ENCODE peak calls at places on chromosome 1, in four cellular contexts. O, B, I and Z are unnamed samples.

GRCh38 chr1:24964811-24965570 is 34.9 kb upstream of the RUNX3 start:
- DNase-seq in O (no peak), B (peak; percentile 93), I (no peak), Z (no peak)

GRCh38 chr1:30779294-30780071 is 21.9 kb upstream of the LAPTM5 start:
- DNase-seq in O (peak; percentile 67), B (peak; percentile 80), I (peak; percentile 96), Z (peak; percentile 96)

GRCh38 chr1:77271851-77272250 is 10.0 kb upstream of the AK5 start:
- DNase-seq in O (no peak), B (no peak), I (no peak), Z (no peak)

GRCh38 chr1:186858923-186859322 is 30.2 kb downstream of the PLA2G4A start:
- DNase-seq in O (no peak), B (no peak), I (no peak), Z (no peak)

GRCh38 chr1:163824006-163824405 is 502.3 kb downstream of the NUF2 start:
- DNase-seq in O (no peak), B (no peak), I (no peak), Z (no peak)

GRCh38 chr1:1080122-1080753 is 6.1 kb upstream of the RNF223 start:
- DNase-seq in O (peak; percentile 89), B (no peak), I (peak; percentile 65), Z (peak; percentile 88)

GRCh38 chr1:66468712-66469111 is 65.2 kb upstream of the SGIP1 start:
- DNase-seq in O (no peak), B (no peak), I (no peak), Z (no peak)

GRCh38 chr1:231311696-231312095 is 26.0 kb downstream of the EXOC8 start:
- DNase-seq in O (no peak), B (no peak), I (no peak), Z (peak; percentile 14)

GRCh38 chr1:221778535-221779142 is 36.8 kb upstream of the DUSP10 start:
- DNase-seq in O (no peak), B (no peak), I (no peak), Z (no peak)

GRCh38 chr1:156089704-156090103 is 7.4 kb upstream of the MEX3A start:
- DNase-seq in O (no peak), B (no peak), I (no peak), Z (no peak)

GRCh38 chr1:10917513-10918454 is 94.7 kb upstream of the TARDBP start:
- DNase-seq in O (no peak), B (no peak), I (no peak), Z (no peak)

GRCh38 chr1:209646558-209646957 is 5.7 kb downstream of the LAMB3 start:
- DNase-seq in O (peak; percentile 23), B (no peak), I (no peak), Z (no peak)

GRCh38 chr1:33260435-33260980 is 4.2 kb downstream of the ZNF362 start:
- DNase-seq in O (no peak), B (no peak), I (no peak), Z (no peak)

GRCh38 chr1:36093919-36094318 is 5.2 kb downstream of the ADPRS start:
- DNase-seq in O (no peak), B (no peak), I (no peak), Z (no peak)

GRCh38 chr1:157485793-157486192 is 66.5 kb downstream of the FCRL5 start:
- DNase-seq in O (no peak), B (no peak), I (no peak), Z (no peak)

GRCh38 chr1:43225168-43225567 is 44.6 kb upstream of the TMEM125 start:
- DNase-seq in O (no peak), B (no peak), I (no peak), Z (peak; percentile 22)

GRCh38 chr1:111852216-111852615 is 96.5 kb downstream of the DDX20 start:
- DNase-seq in O (no peak), B (no peak), I (no peak), Z (no peak)

GRCh38 chr1:3510136-3510955 is 55.9 kb downstream of the ARHGEF16 start:
- DNase-seq in O (peak; percentile 38), B (no peak), I (no peak), Z (no peak)

GRCh38 chr1:201546093-201546492 is 7.2 kb downstream of the NAV1 start:
- DNase-seq in O (peak; percentile 47), B (no peak), I (no peak), Z (peak; percentile 54)

GRCh38 chr1:93437976-93438605 is 9.8 kb upstream of the FNBP1L start:
- DNase-seq in O (peak; percentile 51), B (no peak), I (no peak), Z (no peak)

GRCh38 chr1:58884706-58885661 is 101.1 kb upstream of the JUN start:
- DNase-seq in O (no peak), B (no peak), I (no peak), Z (no peak)

GRCh38 chr1:229153955-229154548 is 116.9 kb upstream of the RAB4A start:
- DNase-seq in O (no peak), B (no peak), I (no peak), Z (no peak)

GRCh38 chr1:2368053-2368744 is 23.2 kb downstream of the MORN1 start:
- DNase-seq in O (peak; percentile 19), B (no peak), I (peak; percentile 1), Z (no peak)

GRCh38 chr1:3992103-3992556 is 92.1 kb upstream of the C1orf174 start:
- DNase-seq in O (peak; percentile 13), B (no peak), I (no peak), Z (no peak)

GRCh38 chr1:201877877-201878339 is 10.8 kb upstream of the SHISA4 start:
- DNase-seq in O (peak; percentile 57), B (no peak), I (no peak), Z (no peak)

GRCh38 chr1:18997508-18997907 is 41.0 kb upstream of the IFFO2 start:
- DNase-seq in O (no peak), B (no peak), I (no peak), Z (no peak)

GRCh38 chr1:248613742-248614141 is 16.2 kb upstream of the OR2T10 start:
- DNase-seq in O (no peak), B (no peak), I (no peak), Z (no peak)

GRCh38 chr1:229980009-229980408 is 87.0 kb upstream of the GALNT2 start:
- DNase-seq in O (peak; percentile 63), B (no peak), I (no peak), Z (no peak)

GRCh38 chr1:24935615-24936484 is 5.8 kb upstream of the RUNX3 start:
- DNase-seq in O (no peak), B (no peak), I (no peak), Z (no peak)

GRCh38 chr1:233518344-233518743 is 95.6 kb upstream of the KCNK1 start:
- DNase-seq in O (peak; percentile 63), B (no peak), I (peak; percentile 46), Z (no peak)

GRCh38 chr1:95916616-95917015 is 682.6 kb downstream of the RWDD3 start:
- DNase-seq in O (no peak), B (no peak), I (no peak), Z (no peak)